ENCODE peak calls at places on chromosomes 1 and 21, in seven cellular contexts. L is aorta, Z is heart left ventricle, S is astrocyte, J is right cardiac atrium, T is left ventricle myocardium inferior, D is ovary. I is an unnamed sample.

GRCh38 chr21:31072486-31072885 is 34.2 kb upstream of the KRTAP19-8 start:
- DNase-seq in L (no peak), Z (no peak), S (no peak), J (no peak), T (no peak), D (no peak), I (no peak)

GRCh38 chr1:208381481-208381880 is 137.3 kb upstream of the PLXNA2 start:
- DNase-seq in L (no peak), Z (no peak), S (no peak), J (no peak), T (no peak), D (no peak), I (no peak)

GRCh38 chr21:44281801-44282200 is 3.9 kb upstream of the AIRE start:
- DNase-seq in L (no peak), Z (no peak), S (no peak), J (no peak), T (no peak), D (no peak), I (no peak)

GRCh38 chr1:153231363-153231762 is 14.0 kb downstream of the PRR9 start:
- DNase-seq in L (no peak), Z (no peak), S (no peak), J (no peak), T (no peak), D (no peak), I (no peak)

GRCh38 chr1:11952455-11953109 is 18.1 kb downstream of the PLOD1 start:
- DNase-seq in L (no peak), Z (no peak), S (no peak), J (no peak), T (no peak), D (no peak), I (no peak)

GRCh38 chr1:162335126-162335525 is 41.5 kb downstream of the SPATA46 start:
- DNase-seq in L (no peak), Z (peak; percentile 62), S (peak; percentile 16), J (no peak), T (peak; percentile 22), D (no peak), I (no peak)

GRCh38 chr1:19737413-19737812 is 62.3 kb downstream of the TMCO4 start:
- DNase-seq in L (no peak), Z (no peak), S (peak; percentile 41), J (no peak), T (no peak), D (no peak), I (no peak)

GRCh38 chr1:200342511-200343400 is 67.1 kb downstream of the ZNF281 start:
- DNase-seq in L (no peak), Z (no peak), S (peak; percentile 79), J (no peak), T (no peak), D (no peak), I (no peak)

GRCh38 chr21:42263591-42264131 is 44.7 kb downstream of the ABCG1 start:
- DNase-seq in L (no peak), Z (peak; percentile 70), S (no peak), J (peak; percentile 77), T (peak; percentile 29), D (no peak), I (peak; percentile 56)

GRCh38 chr1:7587108-7587507 is 184.0 kb upstream of the VAMP3 start:
- DNase-seq in L (peak; percentile 31), Z (no peak), S (no peak), J (no peak), T (no peak), D (peak; percentile 4), I (no peak)

GRCh38 chr1:18703041-18703621 is 72.5 kb downstream of the PAX7 start:
- DNase-seq in L (no peak), Z (no peak), S (no peak), J (no peak), T (no peak), D (no peak), I (no peak)

GRCh38 chr1:6631058-6631457 is 6.4 kb downstream of the THAP3 start:
- DNase-seq in L (no peak), Z (no peak), S (no peak), J (peak; percentile 17), T (no peak), D (no peak), I (no peak)

GRCh38 chr1:226725870-226726212 is 13.2 kb downstream of the ITPKB start:
- DNase-seq in L (no peak), Z (no peak), S (no peak), J (no peak), T (no peak), D (no peak), I (no peak)

GRCh38 chr1:156368889-156369684 is at the start of gene RHBG:
- DNase-seq in L (no peak), Z (peak; percentile 37), S (peak; percentile 12), J (peak; percentile 74), T (peak; percentile 35), D (peak; percentile 75), I (peak; percentile 27)

GRCh38 chr21:14617040-14617393 is 70.9 kb upstream of the SAMSN1 start:
- DNase-seq in L (no peak), Z (no peak), S (no peak), J (no peak), T (no peak), D (no peak), I (no peak)

GRCh38 chr1:95793893-95794292 is 559.9 kb downstream of the RWDD3 start:
- DNase-seq in L (no peak), Z (no peak), S (no peak), J (no peak), T (no peak), D (no peak), I (no peak)

GRCh38 chr1:59592924-59593323 is 221.8 kb upstream of the HOOK1 start:
- DNase-seq in L (no peak), Z (no peak), S (no peak), J (no peak), T (no peak), D (no peak), I (no peak)

GRCh38 chr21:46604975-46605758 is at the start of gene S100B:
- DNase-seq in L (peak; percentile 51), Z (no peak), S (no peak), J (no peak), T (no peak), D (no peak), I (no peak)

GRCh38 chr1:48049823-48050539 is 52.8 kb upstream of the TRABD2B start:
- DNase-seq in L (no peak), Z (no peak), S (no peak), J (peak; percentile 80), T (no peak), D (no peak), I (no peak)
- H3K4me1 ChIP-seq in L (peaks cover 7% of the 10 kb centered on the region), Z (no peaks in the 10 kb centered on the region), S (peaks cover 37% of the 10 kb centered on the region), J (peaks cover 10% of the 10 kb centered on the region), T (peaks cover 27% of the 10 kb centered on the region), D (no peaks in the 10 kb centered on the region), I (no peaks in the 10 kb centered on the region)

GRCh38 chr1:85406887-85407593 is 57.9 kb downstream of the DDAH1 start:
- DNase-seq in L (no peak), Z (peak; percentile 42), S (peak; percentile 96), J (no peak), T (no peak), D (no peak), I (no peak)

GRCh38 chr1:85409516-85409915 is 55.4 kb downstream of the DDAH1 start:
- DNase-seq in L (no peak), Z (no peak), S (no peak), J (no peak), T (no peak), D (no peak), I (no peak)

GRCh38 chr1:85404393-85404792 is 60.6 kb downstream of the DDAH1 start:
- DNase-seq in L (no peak), Z (no peak), S (peak; percentile 58), J (no peak), T (no peak), D (no peak), I (no peak)

GRCh38 chr1:85407978-85408377 is 57.0 kb downstream of the DDAH1 start:
- DNase-seq in L (no peak), Z (no peak), S (no peak), J (no peak), T (no peak), D (no peak), I (no peak)

GRCh38 chr1:85406081-85406480 is 58.9 kb downstream of the DDAH1 start:
- DNase-seq in L (no peak), Z (no peak), S (no peak), J (no peak), T (no peak), D (no peak), I (no peak)
- H3K4me3 ChIP-seq in L (no peak overlapping the region), Z (no peak overlapping the region), S (no peak overlapping the region), J (no peak overlapping the region), T (no peak overlapping the region), D (no peak overlapping the region), I (no peak overlapping the region)

DNA sequence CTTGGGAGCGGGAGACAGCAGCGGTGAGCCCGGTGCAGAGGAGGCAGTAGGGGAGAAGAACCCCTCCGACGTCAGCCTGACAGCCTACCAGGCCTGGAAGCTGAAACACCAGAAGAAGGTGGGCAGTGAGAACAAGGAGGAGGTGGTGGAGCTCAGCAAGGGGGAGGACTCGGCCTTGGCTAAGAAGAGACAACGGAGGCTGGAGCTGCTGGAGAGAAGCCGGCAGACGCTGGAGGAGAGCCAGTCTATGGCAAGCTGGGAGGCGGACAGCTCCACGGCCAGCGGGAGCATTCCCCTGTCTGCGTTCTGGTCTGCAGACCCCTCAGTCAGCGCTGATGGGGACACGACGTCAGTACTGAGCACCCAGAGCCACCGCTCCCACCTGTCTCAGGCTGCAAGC is 32.9 kb downstream of the STYXL2 start:
- DNase-seq in L (no peak), Z (peak; percentile 32), S (no peak), J (peak; percentile 46), T (no peak), D (no peak), I (no peak)
- H3K27ac ChIP-seq in L (no peak overlapping the region), Z (no peak overlapping the region), S (no peak overlapping the region), J (no peak overlapping the region), T (no peak overlapping the region), D (no peak overlapping the region), I (no peak overlapping the region)

GRCh38 chr1:87867631-87868030 is 539.0 kb downstream of the LMO4 start:
- DNase-seq in L (no peak), Z (no peak), S (peak; percentile 33), J (no peak), T (no peak), D (no peak), I (no peak)

GRCh38 chr1:87869563-87869962 is 540.9 kb downstream of the LMO4 start:
- DNase-seq in L (no peak), Z (no peak), S (peak; percentile 50), J (no peak), T (no peak), D (no peak), I (no peak)

GRCh38 chr1:87872189-87872588 is 543.5 kb downstream of the LMO4 start:
- DNase-seq in L (no peak), Z (no peak), S (no peak), J (no peak), T (no peak), D (no peak), I (no peak)

GRCh38 chr1:87872692-87873091 is 544.0 kb downstream of the LMO4 start:
- DNase-seq in L (no peak), Z (no peak), S (no peak), J (no peak), T (no peak), D (no peak), I (no peak)
- H3K4me1 ChIP-seq in L (no peaks in the 10 kb centered on the region), Z (no peaks in the 10 kb centered on the region), S (no peaks in the 10 kb centered on the region), J (no peaks in the 10 kb centered on the region), T (no peaks in the 10 kb centered on the region), D (no peaks in the 10 kb centered on the region), I (no peaks in the 10 kb centered on the region)

I was measured in psoas muscle.